ENCODE peak calls at places on chromosomes 12 and 14, in six cellular contexts. Y is stimulated activated naive CD8-positive, alpha-beta T cell treated with anti-CD3 and anti-CD28 coated beads, Interleukin-15, Interleukin-2, amounts not matched to agents 100 U/mL and 50 U/mL, for 24 hours; H is smooth muscle cell of the brain vasculature; L is CD8-positive, alpha-beta memory T cell; N is nucleus accumbens; K is stimulated activated CD4-positive, alpha-beta T cell treated with anti-CD3 and anti-CD28 coated beads, TNF-alpha, amount 100 ng/mL, for 48 hours. V is an unnamed sample.

GRCh38 chr12:130752692-130753230 is 36.7 kb upstream of the RIMBP2 start:
- DNase-seq in K (no peak), L (no peak), H (no peak), N (no peak), Y (no peak), V (no peak)

GRCh38 chr14:90454041-90455000 is 57.5 kb downstream of the CALM1 start:
- DNase-seq in N (peak), L (no peak), K (no peak), Y (peak), H (peak), V (peak)

GRCh38 chr14:73188501-73188903 is 48.8 kb upstream of the PAPLN start:
- DNase-seq in L (no peak), K (no peak), Y (no peak), H (no peak), N (no peak), V (no peak)

GRCh38 chr14:33742166-33742565 is 208.7 kb downstream of the EGLN3 start:
- DNase-seq in N (no peak), H (no peak), Y (no peak), K (no peak), L (no peak), V (no peak)

GRCh38 chr14:99627100-99627499 is 17.8 kb upstream of the HHIPL1 start:
- DNase-seq in L (no peak), K (no peak), N (no peak), H (no peak), Y (no peak), V (no peak)

GRCh38 chr14:24298892-24299254 is 707 bp downstream of the DHRS1 start:
- DNase-seq in L (no peak), H (no peak), K (no peak), N (no peak), Y (no peak), V (no peak)

GRCh38 chr14:103109789-103110415 is 13.4 kb upstream of the TNFAIP2 start:
- DNase-seq in Y (no peak), N (no peak), L (no peak), K (no peak), H (peak), V (no peak)

GRCh38 chr12:112664569-112664968 is 127.0 kb upstream of the RPH3A start:
- DNase-seq in Y (peak), H (no peak), N (no peak), K (no peak), L (peak), V (no peak)

GRCh38 chr12:120851444-120851843 is 52.7 kb downstream of the SPPL3 start:
- DNase-seq in N (no peak), L (no peak), H (no peak), K (no peak), Y (no peak), V (no peak)

GRCh38 chr14:77338332-77338731 is 17.5 kb downstream of the GSTZ1 start:
- DNase-seq in L (no peak), N (no peak), K (no peak), H (no peak), Y (no peak), V (no peak)

GRCh38 chr14:77026166-77026929 is 2.2 kb downstream of the IRF2BPL start:
- DNase-seq in H (no peak), N (no peak), L (no peak), Y (peak), K (no peak), V (peak)

GRCh38 chr14:73723799-73724621 is 9.8 kb upstream of the PNMA1 start:
- DNase-seq in K (no peak), N (no peak), H (peak), L (no peak), Y (no peak), V (no peak)

GRCh38 chr14:28294834-28295440 is 471.6 kb upstream of the FOXG1 start:
- DNase-seq in H (no peak), K (no peak), Y (no peak), N (no peak), L (no peak), V (no peak)

GRCh38 chr12:10331642-10332239 is 24.1 kb downstream of the KLRD1 start:
- DNase-seq in L (peak), H (peak), N (no peak), Y (no peak), K (no peak), V (no peak)

GRCh38 chr12:110183386-110183785 is 59.2 kb downstream of the IFT81 start:
- DNase-seq in K (no peak), N (peak), Y (no peak), L (no peak), H (no peak), V (no peak)

GRCh38 chr14:71214241-71214640 is 307.0 kb downstream of the PCNX1 start:
- DNase-seq in Y (no peak), L (no peak), K (no peak), H (no peak), N (no peak), V (no peak)

GRCh38 chr12:19131020-19131431 is 1.5 kb downstream of the PLEKHA5 start:
- DNase-seq in K (no peak), N (no peak), H (no peak), Y (no peak), L (no peak), V (no peak)

GRCh38 chr14:91573894-91574837 is 64.1 kb upstream of the PPP4R3A start:
- DNase-seq in L (peak), N (no peak), K (peak), Y (peak), H (no peak), V (peak)

GRCh38 chr12:1932264-1932777 is 13.9 kb upstream of the CACNA2D4 start:
- DNase-seq in Y (no peak), H (no peak), N (peak), K (no peak), L (no peak), V (no peak)

GRCh38 chr12:98653866-98654493 is 8.9 kb downstream of the APAF1 start:
- DNase-seq in H (no peak), N (no peak), Y (no peak), K (no peak), L (peak), V (no peak)